ENCODE peak calls at places on chromosomes 13 and 19, in seven cellular contexts. O is A549; A is sciatic nerve; W is naive thymus-derived CD8-positive, alpha-beta T cell; R is activated naive CD8-positive, alpha-beta T cell treated with anti-CD3 and anti-CD28 coated beads, Interleukin-2, amount 50 U/mL, for 24 hours; N is MCF 10A; E is kidney. J is an unnamed sample.

GRCh38 chr19:19642506-19643157 is 825 bp downstream of the GMIP start:
- DNase-seq in O (peak; percentile 21), A (no peak), W (no peak), R (peak; percentile 55), N (peak; percentile 20), E (no peak), J (no peak)

GRCh38 chr19:10848208-10848843 is at the start of gene C19orf38:
- DNase-seq in O (no peak), A (no peak), W (no peak), R (no peak), N (no peak), E (no peak), J (no peak)

GRCh38 chr19:12113121-12113520 is 27.0 kb downstream of the ZNF20 start:
- DNase-seq in O (no peak), A (no peak), W (no peak), R (no peak), N (no peak), E (no peak), J (no peak)

GRCh38 chr19:10826236-10826635 is 9.8 kb downstream of the TMED1 start:
- DNase-seq in O (no peak), A (no peak), W (no peak), R (no peak), N (no peak), E (peak; percentile 41), J (no peak)

GRCh38 chr19:14674764-14675163 is at the start of gene ADGRE3:
- DNase-seq in O (no peak), A (no peak), W (no peak), R (no peak), N (no peak), E (no peak), J (no peak)

GRCh38 chr13:20461860-20462532 is 63.7 kb downstream of the CRYL1 start:
- DNase-seq in O (no peak), A (no peak), W (no peak), R (no peak), N (peak; percentile 16), E (no peak), J (no peak)

GRCh38 chr19:7373862-7374261 is 25.1 kb downstream of the ARHGEF18 start:
- DNase-seq in O (no peak), A (no peak), W (no peak), R (no peak), N (no peak), E (peak; percentile 45), J (no peak)

GRCh38 chr13:35832551-35832950 is 298.6 kb downstream of the DCLK1 start:
- DNase-seq in O (no peak), A (no peak), W (no peak), R (no peak), N (no peak), E (no peak), J (no peak)

GRCh38 chr13:95743192-95743591 is 66.3 kb downstream of the DNAJC3 start:
- DNase-seq in O (no peak), A (no peak), W (no peak), R (no peak), N (no peak), E (no peak), J (no peak)

GRCh38 chr13:111368091-111368490 is 47.6 kb downstream of the TEX29 start:
- DNase-seq in O (no peak), A (no peak), W (no peak), R (no peak), N (no peak), E (no peak), J (no peak)

GRCh38 chr19:51702103-51702753 is 9.1 kb downstream of the SPACA6 start:
- DNase-seq in O (peak; percentile 74), A (peak; percentile 92), W (peak; percentile 47), R (peak; percentile 56), N (peak; percentile 73), E (peak; percentile 93), J (no peak)

GRCh38 chr13:51643114-51643881 is 59.0 kb downstream of the WDFY2 start:
- DNase-seq in O (peak; percentile 16), A (no peak), W (no peak), R (no peak), N (peak; percentile 95), E (no peak), J (no peak)

GRCh38 chr13:114155923-114156883 is 22.9 kb upstream of the CFAP97D2 start:
- DNase-seq in O (no peak), A (no peak), W (no peak), R (no peak), N (no peak), E (peak; percentile 50), J (no peak)

GRCh38 chr13:91576590-91576989 is 178.2 kb downstream of the GPC5 start:
- DNase-seq in O (no peak), A (no peak), W (no peak), R (no peak), N (peak; percentile 5), E (no peak), J (no peak)

GRCh38 chr19:46217476-46217875 is 12.1 kb upstream of the IGFL1 start:
- DNase-seq in O (no peak), A (no peak), W (no peak), R (no peak), N (no peak), E (peak; percentile 29), J (no peak)

GRCh38 chr19:15200575-15201364 is at the start of gene NOTCH3:
- DNase-seq in O (no peak), A (peak; percentile 63), W (no peak), R (no peak), N (no peak), E (peak; percentile 77), J (no peak)

GRCh38 chr19:46147791-46148288 is at the start of gene IGFL2:
- DNase-seq in O (no peak), A (no peak), W (no peak), R (peak; percentile 4), N (peak; percentile 58), E (no peak), J (no peak)

GRCh38 chr13:21557995-21558394 is 46.0 kb downstream of the MICU2 start:
- DNase-seq in O (peak; percentile 10), A (no peak), W (no peak), R (no peak), N (peak; percentile 49), E (no peak), J (no peak)

GRCh38 chr13:102935896-102936321 is 90.1 kb downstream of the ERCC5 start:
- DNase-seq in O (no peak), A (no peak), W (no peak), R (no peak), N (no peak), E (no peak), J (no peak)

GRCh38 chr19:45275370-45275971 is 24.4 kb downstream of the MARK4 start:
- DNase-seq in O (no peak), A (no peak), W (no peak), R (no peak), N (no peak), E (no peak), J (no peak)

GRCh38 chr13:110272227-110272626 is 34.7 kb downstream of the COL4A1 start:
- DNase-seq in O (no peak), A (no peak), W (no peak), R (no peak), N (no peak), E (no peak), J (no peak)

GRCh38 chr13:113187263-113187669 is 21.2 kb downstream of the PCID2 start:
- DNase-seq in O (peak; percentile 94), A (peak; percentile 73), W (no peak), R (peak; percentile 69), N (peak; percentile 98), E (peak; percentile 85), J (no peak)

GRCh38 chr13:84870190-84870589 is 929.0 kb downstream of the SLITRK6 start:
- DNase-seq in O (no peak), A (no peak), W (no peak), R (no peak), N (no peak), E (no peak), J (no peak)

GRCh38 chr19:48481846-48482639 is 12.9 kb downstream of the CYTH2 start:
- DNase-seq in O (no peak), A (no peak), W (no peak), R (no peak), N (peak; percentile 38), E (no peak), J (no peak)

GRCh38 chr19:39401549-39402416 is 4.9 kb upstream of the ZFP36 start:
- DNase-seq in O (no peak), A (peak; percentile 76), W (peak; percentile 60), R (peak; percentile 85), N (peak; percentile 88), E (peak; percentile 87), J (no peak)

GRCh38 chr13:62320129-62320724 is 904.6 kb upstream of the PCDH20 start:
- DNase-seq in O (peak; percentile 1), A (no peak), W (no peak), R (no peak), N (peak; percentile 61), E (no peak), J (peak; percentile 85)

GRCh38 chr19:1855040-1855827 is 7.0 kb upstream of the REXO1 start:
- DNase-seq in O (peak; percentile 70), A (peak; percentile 90), W (peak; percentile 70), R (peak; percentile 89), N (peak; percentile 92), E (peak; percentile 97), J (no peak)